ENCODE peak calls at places on chromosome 16, in four cellular contexts. M is AG08396, D is aorta, E is kidney epithelial cell. T is an unnamed sample.

GRCh38 chr16:1244881-1245280 is 4.4 kb downstream of the TPSAB1 start:
- DNase-seq in E (no peak), D (no peak), M (no peak), T (no peak)

GRCh38 chr16:234468-235305 is at the start of gene FAM234A:
- DNase-seq in D (peak; percentile 98), M (peak; percentile 98), E (peak; percentile 53), T (peak; percentile 93)

GRCh38 chr16:11178424-11178823 is 77.6 kb downstream of the SOCS1 start:
- DNase-seq in E (no peak), D (no peak), M (no peak), T (no peak)

GRCh38 chr16:77470851-77471250 is 36.0 kb upstream of the ADAMTS18 start:
- DNase-seq in E (no peak), D (no peak), M (no peak), T (no peak)

GRCh38 chr16:68345958-68346635 is 35.3 kb downstream of the PRMT7 start:
- DNase-seq in D (peak; percentile 62), M (no peak), E (no peak), T (no peak)

GRCh38 chr16:5863207-5863606 is 765.6 kb upstream of the EEF2KMT start:
- DNase-seq in D (no peak), M (no peak), E (no peak), T (no peak)

GRCh38 chr16:67951485-67951884 is 7.6 kb upstream of the LCAT start:
- DNase-seq in D (peak; percentile 75), E (no peak), M (no peak), T (no peak)

GRCh38 chr16:73056911-73057310 is 9.0 kb upstream of the ZFHX3 start:
- DNase-seq in E (no peak), D (no peak), M (no peak), T (peak; percentile 4)

GRCh38 chr16:89324056-89325010 is 106.8 kb downstream of the ZNF778 start:
- DNase-seq in D (peak; percentile 68), M (no peak), E (no peak), T (peak; percentile 45)

GRCh38 chr16:87715231-87715630 is 50.6 kb downstream of the KLHDC4 start:
- DNase-seq in E (no peak), D (no peak), M (no peak), T (no peak)

GRCh38 chr16:10558746-10559641 is 21.4 kb downstream of the EMP2 start:
- DNase-seq in D (peak; percentile 93), E (no peak), M (peak; percentile 58), T (peak; percentile 17)

GRCh38 chr16:8869212-8869987 is 594 bp upstream of the CARHSP1 start:
- DNase-seq in D (no peak), E (no peak), M (no peak), T (no peak)

GRCh38 chr16:52408197-52408845 is 138.6 kb downstream of the TOX3 start:
- DNase-seq in M (no peak), D (no peak), E (no peak), T (no peak)

GRCh38 chr16:34078697-34079096 is 619.3 kb downstream of the TP53TG3F start:
- DNase-seq in M (no peak), E (peak; percentile 32), D (no peak), T (no peak)

GRCh38 chr16:648071-648785 is 937 bp upstream of the WDR90 start:
- DNase-seq in E (no peak), M (peak; percentile 61), D (no peak), T (peak; percentile 67)

GRCh38 chr16:2845116-2845515 is 12.9 kb downstream of the PRSS22 start:
- DNase-seq in M (no peak), E (no peak), D (no peak), T (no peak)

GRCh38 chr16:31112711-31113419 is 4.6 kb upstream of the KAT8 start:
- DNase-seq in M (no peak), E (no peak), D (no peak), T (no peak)

GRCh38 chr16:22634913-22635312 is 124.2 kb downstream of the NPIPB5 start:
- DNase-seq in D (no peak), E (no peak), M (no peak), T (no peak)

GRCh38 chr16:28093383-28093725 is 29.8 kb upstream of the GSG1L start:
- DNase-seq in M (no peak), E (no peak), D (peak; percentile 33), T (no peak)

GRCh38 chr16:30786115-30786935 is 680 bp downstream of the ZNF629 start:
- DNase-seq in E (no peak), D (no peak), M (peak; percentile 94), T (peak; percentile 60)

GRCh38 chr16:30636599-30636998 is 14.2 kb upstream of the PRR14 start:
- DNase-seq in E (no peak), M (no peak), D (no peak), T (no peak)

GRCh38 chr16:12758670-12759558 is 44.8 kb downstream of the CPPED1 start:
- DNase-seq in M (no peak), D (no peak), E (no peak), T (no peak)

GRCh38 chr16:31141489-31142108 is 6.1 kb upstream of the PRSS8 start:
- DNase-seq in E (no peak), M (peak; percentile 55), D (no peak), T (no peak)

GRCh38 chr16:68884867-68885266 is 41.5 kb downstream of the TANGO6 start:
- DNase-seq in D (no peak), M (no peak), E (no peak), T (no peak)

GRCh38 chr16:3959148-3959547 is 78.6 kb upstream of the CREBBP start:
- DNase-seq in E (no peak), M (no peak), D (peak; percentile 74), T (peak; percentile 93)

GRCh38 chr16:64627781-64628180 is 494.1 kb downstream of the CDH11 start:
- DNase-seq in D (peak; percentile 83), E (no peak), M (no peak), T (no peak)

GRCh38 chr16:57380671-57381462 is 8.6 kb downstream of the CX3CL1 start:
- DNase-seq in E (no peak), D (no peak), M (no peak), T (peak; percentile 66)

GRCh38 chr16:85157813-85158701 is 45.8 kb upstream of the CIBAR2 start:
- DNase-seq in E (no peak), D (no peak), M (no peak), T (no peak)

GRCh38 chr16:17302213-17302612 is 168.5 kb downstream of the XYLT1 start:
- DNase-seq in M (no peak), E (no peak), D (no peak), T (no peak)

GRCh38 chr16:55179858-55180585 is 144.0 kb upstream of the IRX6 start:
- DNase-seq in E (no peak), D (no peak), M (no peak), T (no peak)

GRCh38 chr16:12522334-12522733 is 281.4 kb downstream of the CPPED1 start:
- DNase-seq in D (no peak), M (no peak), E (no peak), T (no peak)

GRCh38 chr16:19831678-19832077 is 53.0 kb downstream of the GPRC5B start:
- DNase-seq in D (no peak), M (peak; percentile 65), E (peak; percentile 74), T (peak; percentile 64)

GRCh38 chr16:73082608-73083007 is 34.7 kb upstream of the ZFHX3 start:
- DNase-seq in D (peak; percentile 74), M (peak; percentile 77), E (peak; percentile 90), T (peak; percentile 94)

GRCh38 chr16:30398660-30399434 is 3.6 kb downstream of the ZNF48 start:
- DNase-seq in E (no peak), D (no peak), M (no peak), T (no peak)